ENCODE peak calls at places on chromosomes 6 and 20, in eight cellular contexts. F is CD4-positive, alpha-beta T cell; D is NCI-H446; S is brain microvascular endothelial cell; A is HTR-8/SVneo; L is anterior cingulate cortex; N is EL; W is progenitor cell of endocrine pancreas. M is an unnamed sample.

GRCh38 chr6:38349795-38350194 is 289.9 kb downstream of the BTBD9 start:
- DNase-seq in F (no peak), D (no peak), S (peak), A (no peak), L (no peak), N (peak), W (no peak), M (no peak)

GRCh38 chr6:35236223-35236622 is 22.5 kb downstream of the SCUBE3 start:
- DNase-seq in F (no peak), D (no peak), S (no peak), A (no peak), L (no peak), N (no peak), W (no peak), M (no peak)

GRCh38 chr6:146968041-146968760 is 236.0 kb upstream of the STXBP5 start:
- DNase-seq in F (no peak), D (peak), S (peak), A (peak), L (no peak), N (peak), W (no peak), M (peak)

GRCh38 chr6:13427838-13428527 is 59.4 kb downstream of the GFOD1 start:
- DNase-seq in F (peak), D (no peak), S (no peak), A (no peak), L (no peak), N (no peak), W (no peak), M (no peak)

GRCh38 chr6:18171861-18172260 is 16.6 kb downstream of the KDM1B start:
- DNase-seq in F (no peak), D (no peak), S (no peak), A (no peak), L (no peak), N (no peak), W (no peak), M (no peak)

GRCh38 chr6:98136333-98136732 is 698.0 kb upstream of the POU3F2 start:
- DNase-seq in F (no peak), D (no peak), S (no peak), A (no peak), L (no peak), N (no peak), W (no peak), M (no peak)

GRCh38 chr6:159929819-159930218 is 39.0 kb downstream of the MAS1 start:
- DNase-seq in F (peak), D (no peak), S (no peak), A (no peak), L (no peak), N (no peak), W (no peak), M (no peak)

GRCh38 chr20:10619427-10619826 is 54.4 kb downstream of the JAG1 start:
- DNase-seq in F (no peak), D (no peak), S (peak), A (peak), L (no peak), N (peak), W (no peak), M (peak)

GRCh38 chr6:12528581-12529363 is 187.8 kb upstream of the PHACTR1 start:
- DNase-seq in F (no peak), D (no peak), S (no peak), A (no peak), L (no peak), N (no peak), W (no peak), M (no peak)

GRCh38 chr6:44563397-44563796 is 175.9 kb downstream of the CDC5L start:
- DNase-seq in F (no peak), D (no peak), S (no peak), A (no peak), L (no peak), N (no peak), W (no peak), M (peak)

GRCh38 chr6:108564178-108564577 is 3.5 kb downstream of the FOXO3 start:
- DNase-seq in F (no peak), D (no peak), S (peak), A (no peak), L (no peak), N (peak), W (no peak), M (peak)

GRCh38 chr6:165987483-165988305 is 180.0 kb downstream of the TBXT start:
- DNase-seq in F (no peak), D (no peak), S (peak), A (peak), L (peak), N (peak), W (peak), M (no peak)

GRCh38 chr6:45483021-45483420 is 105.3 kb upstream of the SUPT3H start:
- DNase-seq in F (no peak), D (no peak), S (peak), A (peak), L (no peak), N (peak), W (no peak), M (no peak)

GRCh38 chr20:50516935-50517816 is 7.0 kb downstream of the PTPN1 start:
- DNase-seq in F (no peak), D (no peak), S (no peak), A (no peak), L (no peak), N (no peak), W (no peak), M (no peak)

GRCh38 chr6:11459002-11459658 is 78.4 kb upstream of the TMEM170B start:
- DNase-seq in F (no peak), D (no peak), S (no peak), A (no peak), L (no peak), N (no peak), W (no peak), M (no peak)

GRCh38 chr6:6890400-6890858 is 217.3 kb upstream of the RREB1 start:
- DNase-seq in F (no peak), D (no peak), S (peak), A (no peak), L (no peak), N (no peak), W (no peak), M (no peak)

GRCh38 chr6:113397229-113397628 is 459.9 kb upstream of the MARCKS start:
- DNase-seq in F (no peak), D (no peak), S (peak), A (no peak), L (no peak), N (peak), W (no peak), M (no peak)

GRCh38 chr6:64803470-64804166 is 903.4 kb downstream of the EYS start:
- DNase-seq in F (no peak), D (no peak), S (no peak), A (no peak), L (no peak), N (no peak), W (no peak), M (no peak)

GRCh38 chr6:38241200-38241599 is 398.5 kb downstream of the BTBD9 start:
- DNase-seq in F (no peak), D (no peak), S (no peak), A (no peak), L (no peak), N (peak), W (no peak), M (peak)

GRCh38 chr6:75600694-75601265 is 900 bp upstream of the SENP6 start:
- DNase-seq in F (no peak), D (no peak), S (no peak), A (no peak), L (no peak), N (no peak), W (no peak), M (no peak)

GRCh38 chr20:45306431-45306982 is at the start of gene RBPJL:
- DNase-seq in F (peak), D (no peak), S (no peak), A (no peak), L (no peak), N (no peak), W (peak), M (no peak)

GRCh38 chr6:105573138-105573537 is 170.3 kb upstream of the PREP start:
- DNase-seq in F (no peak), D (no peak), S (no peak), A (no peak), L (no peak), N (peak), W (no peak), M (peak)

GRCh38 chr6:7707787-7708186 is 18.1 kb upstream of the BMP6 start:
- DNase-seq in F (no peak), D (no peak), S (peak), A (no peak), L (no peak), N (peak), W (no peak), M (peak)

GRCh38 chr6:38508894-38509293 is 130.8 kb downstream of the BTBD9 start:
- DNase-seq in F (no peak), D (no peak), S (peak), A (no peak), L (no peak), N (peak), W (no peak), M (peak)

GRCh38 chr6:111270121-111270520 is 182.8 kb downstream of the SLC16A10 start:
- DNase-seq in F (no peak), D (no peak), S (no peak), A (no peak), L (no peak), N (no peak), W (no peak), M (no peak)

GRCh38 chr6:71404145-71404966 is 115.7 kb downstream of the OGFRL1 start:
- DNase-seq in F (no peak), D (no peak), S (peak), A (no peak), L (no peak), N (peak), W (no peak), M (peak)

GRCh38 chr6:24197892-24198291 is 71.9 kb downstream of the NRSN1 start:
- DNase-seq in F (no peak), D (no peak), S (no peak), A (no peak), L (no peak), N (no peak), W (no peak), M (no peak)

GRCh38 chr6:21842875-21843274 is 249.3 kb downstream of the SOX4 start:
- DNase-seq in F (no peak), D (no peak), S (no peak), A (no peak), L (no peak), N (no peak), W (no peak), M (no peak)

GRCh38 chr6:90417385-90417784 is 120.7 kb upstream of the BACH2 start:
- DNase-seq in F (no peak), D (no peak), S (no peak), A (no peak), L (no peak), N (no peak), W (no peak), M (no peak)

GRCh38 chr6:129094147-129094546 is 211.2 kb downstream of the LAMA2 start:
- DNase-seq in F (no peak), D (no peak), S (no peak), A (no peak), L (no peak), N (no peak), W (no peak), M (no peak)

GRCh38 chr20:25218109-25218486 is 22.6 kb downstream of the ENTPD6 start:
- DNase-seq in F (no peak), D (no peak), S (no peak), A (no peak), L (no peak), N (no peak), W (no peak), M (no peak)

GRCh38 chr6:484729-485111 is 93.2 kb downstream of the IRF4 start:
- DNase-seq in F (no peak), D (no peak), S (no peak), A (no peak), L (no peak), N (no peak), W (no peak), M (no peak)

GRCh38 chr20:46010491-46011405 is 2.0 kb downstream of the MMP9 start:
- DNase-seq in F (no peak), D (no peak), S (no peak), A (no peak), L (no peak), N (no peak), W (no peak), M (no peak)

GRCh38 chr6:41455818-41456217 is 90.4 kb upstream of the FOXP4 start:
- DNase-seq in F (no peak), D (no peak), S (no peak), A (no peak), L (no peak), N (peak), W (no peak), M (no peak)

GRCh38 chr20:478010-478948 is 15.9 kb upstream of the TBC1D20 start:
- DNase-seq in F (no peak), D (no peak), S (peak), A (no peak), L (no peak), N (peak), W (no peak), M (no peak)

GRCh38 chr6:21257125-21257524 is 336.4 kb upstream of the SOX4 start:
- DNase-seq in F (no peak), D (no peak), S (no peak), A (no peak), L (no peak), N (no peak), W (no peak), M (no peak)

GRCh38 chr20:44038681-44039123 is 124.0 kb downstream of the TOX2 start:
- DNase-seq in F (no peak), D (no peak), S (no peak), A (no peak), L (peak), N (no peak), W (no peak), M (no peak)

GRCh38 chr20:32787168-32787567 is 25.0 kb downstream of the DNMT3B start:
- DNase-seq in F (no peak), D (no peak), S (no peak), A (no peak), L (no peak), N (no peak), W (no peak), M (no peak)